ENCODE peak calls at places on chromosomes 4 and X, in six cellular contexts. O is endothelial cell, W is EL, P is M059J, F is GM23338, V is NCI-H1436. S is an unnamed sample.

GRCh38 chrX:84118769-84119168 is 69.2 kb downstream of the RPS6KA6 start:
- DNase-seq in O (no peak), W (no peak), P (no peak), F (peak), V (no peak), S (no peak)

GRCh38 chr4:10584042-10584441 is 100.5 kb downstream of the CLNK start:
- DNase-seq in O (no peak), W (peak), P (peak), F (no peak), V (no peak), S (no peak)

GRCh38 chrX:20309796-20310195 is 43.1 kb upstream of the RPS6KA3 start:
- DNase-seq in O (no peak), W (peak), P (peak), F (no peak), V (no peak), S (no peak)

GRCh38 chr4:95290702-95291101 is 258.1 kb downstream of the UNC5C start:
- DNase-seq in O (no peak), W (no peak), P (no peak), F (no peak), V (no peak), S (no peak)

GRCh38 chrX:155592331-155592730 is 20.4 kb downstream of the TMLHE start:
- DNase-seq in O (no peak), W (no peak), P (no peak), F (no peak), V (no peak), S (no peak)

GRCh38 chrX:47232197-47232802 is 509 bp upstream of the USP11 start:
- DNase-seq in O (no peak), W (no peak), P (peak), F (no peak), V (no peak), S (no peak)

GRCh38 chrX:153766871-153767673 is 3.0 kb downstream of the PLXNB3 start:
- DNase-seq in O (no peak), W (no peak), P (no peak), F (peak), V (no peak), S (no peak)

GRCh38 chrX:110210417-110211139 is 107.3 kb downstream of the AMMECR1 start:
- DNase-seq in O (no peak), W (peak), P (peak), F (no peak), V (peak), S (peak)

GRCh38 chrX:70087857-70088256 is 25.6 kb downstream of the OTUD6A start:
- DNase-seq in O (no peak), W (peak), P (no peak), F (no peak), V (no peak), S (peak)

GRCh38 chrX:134396174-134396573 is 63.8 kb upstream of the HPRT1 start:
- DNase-seq in O (no peak), W (peak), P (peak), F (peak), V (no peak), S (peak)

GRCh38 chr4:10715696-10716095 is 31.1 kb upstream of the CLNK start:
- DNase-seq in O (no peak), W (no peak), P (peak), F (peak), V (no peak), S (no peak)

GRCh38 chr4:3857316-3857926 is 91.2 kb downstream of the ADRA2C start:
- DNase-seq in O (no peak), W (no peak), P (no peak), F (no peak), V (no peak), S (no peak)

GRCh38 chr4:105666693-105667092 is 41.8 kb downstream of the INTS12 start:
- DNase-seq in O (no peak), W (peak), P (peak), F (peak), V (peak), S (peak)

GRCh38 chrX:40832723-40833122 is 97.4 kb upstream of the MED14 start:
- DNase-seq in O (no peak), W (no peak), P (no peak), F (peak), V (no peak), S (no peak)

GRCh38 chrX:129930941-129931410 is 25.0 kb downstream of the UTP14A start:
- DNase-seq in O (no peak), W (no peak), P (no peak), F (no peak), V (no peak), S (peak)